ENCODE peak calls at places on chromosome 1, in ten cellular contexts. One of them, this sample, is unnamed.

GRCh38 chr1:11800756-11801433 is 4.9 kb downstream of the MTHFR start:
- DNase-seq in stomach: no peak
- DNase-seq in HepG2: no peak
- DNase-seq in H1: no peak
- DNase-seq in breast epithelium: no peak
- DNase-seq in vagina: no peak
- DNase-seq in HCT116: peak; percentile 16
- DNase-seq in spleen: no peak
- DNase-seq in sigmoid colon: peak; percentile 64
- DNase-seq in K562: peak; percentile 56
- DNase-seq in this sample: peak; percentile 40

GRCh38 chr1:30698401-30698981 is 24.9 kb downstream of the MATN1 start:
- DNase-seq in stomach: no peak
- DNase-seq in HepG2: no peak
- DNase-seq in H1: no peak
- DNase-seq in breast epithelium: peak; percentile 28
- DNase-seq in vagina: no peak
- DNase-seq in HCT116: no peak
- DNase-seq in spleen: peak; percentile 67
- DNase-seq in sigmoid colon: peak; percentile 72
- DNase-seq in K562: no peak
- DNase-seq in this sample: no peak

GRCh38 chr1:31639543-31639942 is 5.1 kb downstream of the PEF1 start:
- DNase-seq in stomach: no peak
- DNase-seq in HepG2: no peak
- DNase-seq in H1: no peak
- DNase-seq in breast epithelium: no peak
- DNase-seq in vagina: no peak
- DNase-seq in HCT116: no peak
- DNase-seq in spleen: no peak
- DNase-seq in sigmoid colon: no peak
- DNase-seq in K562: no peak
- DNase-seq in this sample: no peak

GRCh38 chr1:207892764-207893163 is 18.2 kb downstream of the CD34 start:
- DNase-seq in stomach: peak; percentile 22
- DNase-seq in HepG2: no peak
- DNase-seq in H1: no peak
- DNase-seq in breast epithelium: no peak
- DNase-seq in vagina: no peak
- DNase-seq in HCT116: no peak
- DNase-seq in spleen: no peak
- DNase-seq in sigmoid colon: no peak
- DNase-seq in K562: no peak
- DNase-seq in this sample: no peak

GRCh38 chr1:203581841-203582240 is 44.8 kb upstream of the ATP2B4 start:
- DNase-seq in stomach: no peak
- DNase-seq in HepG2: no peak
- DNase-seq in H1: no peak
- DNase-seq in breast epithelium: no peak
- DNase-seq in vagina: no peak
- DNase-seq in HCT116: no peak
- DNase-seq in spleen: no peak
- DNase-seq in sigmoid colon: no peak
- DNase-seq in K562: no peak
- DNase-seq in this sample: no peak

GRCh38 chr1:223153177-223154119 is 10.4 kb upstream of the TLR5 start:
- DNase-seq in stomach: no peak
- DNase-seq in HepG2: no peak
- DNase-seq in H1: no peak
- DNase-seq in breast epithelium: no peak
- DNase-seq in vagina: no peak
- DNase-seq in HCT116: no peak
- DNase-seq in spleen: no peak
- DNase-seq in sigmoid colon: peak; percentile 9
- DNase-seq in K562: no peak
- DNase-seq in this sample: no peak

GRCh38 chr1:154593390-154593789 is 14.6 kb downstream of the ADAR start:
- DNase-seq in stomach: no peak
- DNase-seq in HepG2: no peak
- DNase-seq in H1: no peak
- DNase-seq in breast epithelium: no peak
- DNase-seq in vagina: no peak
- DNase-seq in HCT116: no peak
- DNase-seq in spleen: no peak
- DNase-seq in sigmoid colon: no peak
- DNase-seq in K562: no peak
- DNase-seq in this sample: no peak

GRCh38 chr1:161258439-161259386 is at the start of gene PCP4L1:
- DNase-seq in stomach: peak; percentile 65
- DNase-seq in HepG2: no peak
- DNase-seq in H1: peak; percentile 68
- DNase-seq in breast epithelium: no peak
- DNase-seq in vagina: no peak
- DNase-seq in HCT116: no peak
- DNase-seq in spleen: peak; percentile 73
- DNase-seq in sigmoid colon: peak; percentile 84
- DNase-seq in K562: no peak
- DNase-seq in this sample: no peak

DNA sequence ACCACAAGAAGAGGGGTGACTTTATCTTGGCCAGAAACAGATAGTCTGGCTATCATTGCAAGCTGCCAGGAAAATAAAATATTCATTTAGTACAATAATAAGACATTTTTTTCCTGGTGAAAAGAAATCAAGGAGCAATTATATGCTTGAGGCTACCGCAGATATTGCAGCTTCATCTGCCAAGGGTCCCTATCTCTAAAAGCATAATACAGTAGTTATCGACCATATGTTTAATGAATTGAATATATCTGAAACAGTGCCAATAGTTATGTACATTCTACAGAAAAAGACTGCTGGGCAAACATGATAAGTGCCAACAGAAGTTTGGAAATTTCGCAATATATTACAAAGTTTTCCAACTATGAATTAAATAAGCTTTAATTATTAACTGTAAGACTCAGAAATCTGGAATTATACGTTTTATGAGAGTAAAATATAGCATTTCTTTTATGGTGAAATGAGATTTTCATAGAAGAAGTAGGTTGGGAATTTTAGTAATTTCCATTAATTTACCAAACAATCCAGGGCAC is 561.1 kb upstream of the ZP4 start:
- DNase-seq in stomach: no peak
- DNase-seq in HepG2: no peak
- DNase-seq in H1: no peak
- DNase-seq in breast epithelium: no peak
- DNase-seq in vagina: no peak
- DNase-seq in HCT116: no peak
- DNase-seq in spleen: no peak
- DNase-seq in sigmoid colon: no peak
- DNase-seq in K562: no peak
- DNase-seq in this sample: no peak
- TF ChIP-seq CTCF in stomach: no peak
- TF ChIP-seq CTCF in HepG2: no peak
- TF ChIP-seq CTCF in H1: no peak
- TF ChIP-seq CTCF in breast epithelium: no peak
- TF ChIP-seq CTCF in vagina: no peak
- TF ChIP-seq CTCF in HCT116: no peak
- TF ChIP-seq CTCF in spleen: no peak
- TF ChIP-seq CTCF in sigmoid colon: no peak
- TF ChIP-seq CTCF in K562: no peak
- TF ChIP-seq CTCF in this sample: no peak

DNA sequence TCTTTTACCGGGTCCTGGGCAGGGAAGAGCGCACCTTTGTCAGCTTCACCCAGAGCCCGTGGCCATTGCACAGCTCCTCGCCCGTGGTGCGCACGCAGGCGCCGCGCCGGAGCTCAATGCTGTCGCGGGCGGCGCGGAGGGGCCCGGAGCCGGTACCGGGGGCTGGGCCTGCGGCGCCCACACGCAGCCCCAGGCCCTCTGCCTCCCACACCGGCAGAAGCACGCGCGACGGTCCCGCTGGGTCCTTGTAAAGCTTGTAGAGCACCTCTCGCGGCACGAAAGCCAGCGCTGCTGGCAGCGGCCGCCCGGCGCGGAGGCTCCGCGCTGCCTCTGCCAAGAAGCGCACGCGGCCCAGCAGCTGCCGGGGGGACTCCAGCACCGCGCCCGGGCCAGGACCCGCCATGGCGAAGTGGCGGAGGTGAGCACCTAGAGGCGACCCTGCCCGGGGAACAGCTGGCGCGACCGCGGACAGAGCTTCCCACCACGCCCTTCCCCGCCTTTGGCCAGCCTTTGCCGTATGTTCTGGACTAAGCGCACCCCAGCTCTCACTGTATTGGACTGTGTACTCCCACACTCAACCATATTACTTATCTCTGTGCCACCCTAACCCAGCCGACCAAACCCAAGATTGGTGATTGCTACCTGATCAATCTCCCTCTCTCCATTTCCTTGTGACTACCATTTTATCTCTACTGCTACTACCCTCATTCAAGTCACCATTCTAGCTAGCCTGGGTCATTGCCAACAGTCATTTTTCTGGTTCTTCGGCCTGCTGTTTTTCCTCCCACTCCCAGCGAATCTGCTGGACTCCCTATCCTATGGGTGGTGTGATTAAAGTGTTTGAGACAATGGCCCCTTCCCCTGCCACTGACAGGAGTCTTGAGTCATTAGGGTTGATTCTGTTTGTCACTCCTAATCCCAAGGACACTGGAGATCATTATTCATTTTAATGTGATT is at the start of gene HECTD3:
- DNase-seq in stomach: peak; percentile 85
- DNase-seq in HepG2: peak; percentile 77
- DNase-seq in H1: no peak
- DNase-seq in breast epithelium: peak; percentile 70
- DNase-seq in vagina: no peak
- DNase-seq in HCT116: peak; percentile 60
- DNase-seq in spleen: peak; percentile 94
- DNase-seq in sigmoid colon: peak; percentile 88
- DNase-seq in K562: peak; percentile 86
- DNase-seq in this sample: peak; percentile 87
- TF ChIP-seq POLR2A in stomach: no peak
- TF ChIP-seq POLR2A in HepG2: peak; percentile 82
- TF ChIP-seq POLR2A in H1: no peak
- TF ChIP-seq POLR2A in breast epithelium: no peak
- TF ChIP-seq POLR2A in vagina: no peak
- TF ChIP-seq POLR2A in HCT116: peak; percentile 27
- TF ChIP-seq POLR2A in spleen: no peak
- TF ChIP-seq POLR2A in sigmoid colon: no peak
- TF ChIP-seq POLR2A in K562: peak; percentile 63
- TF ChIP-seq POLR2A in this sample: peak; percentile 21

DNA sequence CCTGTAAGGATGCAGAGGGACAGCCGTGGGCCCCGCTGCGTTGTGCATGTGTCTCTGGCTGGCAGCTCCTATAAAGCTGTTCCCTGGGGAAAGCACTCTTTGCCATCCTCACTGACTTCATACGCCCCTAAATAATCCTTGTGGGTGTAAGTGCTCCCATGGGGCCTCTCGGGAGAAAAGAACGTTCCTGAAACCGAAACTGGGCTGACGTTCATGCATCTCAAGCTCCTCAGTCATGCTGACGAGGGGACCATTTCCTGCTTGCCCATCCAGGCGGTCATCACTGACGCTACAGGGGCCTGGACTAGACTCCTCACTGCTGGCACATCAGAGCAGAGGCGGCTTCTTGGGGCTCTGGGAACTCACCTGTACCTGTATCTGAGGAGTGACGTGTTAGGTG is 73.1 kb upstream of the USP24 start:
- DNase-seq in stomach: no peak
- DNase-seq in HepG2: no peak
- DNase-seq in H1: no peak
- DNase-seq in breast epithelium: no peak
- DNase-seq in vagina: no peak
- DNase-seq in HCT116: no peak
- DNase-seq in spleen: no peak
- DNase-seq in sigmoid colon: no peak
- DNase-seq in K562: no peak
- DNase-seq in this sample: no peak
- TF ChIP-seq POLR2AphosphoS5 in stomach: no peak
- TF ChIP-seq POLR2AphosphoS5 in HepG2: no peak
- TF ChIP-seq POLR2AphosphoS5 in H1: no peak
- TF ChIP-seq POLR2AphosphoS5 in breast epithelium: no peak
- TF ChIP-seq POLR2AphosphoS5 in vagina: peak; percentile 25
- TF ChIP-seq POLR2AphosphoS5 in HCT116: no peak
- TF ChIP-seq POLR2AphosphoS5 in spleen: no peak
- TF ChIP-seq POLR2AphosphoS5 in sigmoid colon: no peak
- TF ChIP-seq POLR2AphosphoS5 in K562: no peak
- TF ChIP-seq POLR2AphosphoS5 in this sample: no peak

GRCh38 chr1:113929750-113930498 is 800 bp downstream of the HIPK1 start:
- DNase-seq in stomach: peak; percentile 63
- DNase-seq in HepG2: no peak
- DNase-seq in H1: no peak
- DNase-seq in breast epithelium: peak; percentile 57
- DNase-seq in vagina: no peak
- DNase-seq in HCT116: no peak
- DNase-seq in spleen: peak; percentile 94
- DNase-seq in sigmoid colon: peak; percentile 76
- DNase-seq in K562: no peak
- DNase-seq in this sample: peak; percentile 82

GRCh38 chr1:113928129-113928949 is 785 bp upstream of the HIPK1 start:
- DNase-seq in stomach: no peak
- DNase-seq in HepG2: peak; percentile 28
- DNase-seq in H1: no peak
- DNase-seq in breast epithelium: no peak
- DNase-seq in vagina: no peak
- DNase-seq in HCT116: no peak
- DNase-seq in spleen: no peak
- DNase-seq in sigmoid colon: no peak
- DNase-seq in K562: no peak
- DNase-seq in this sample: no peak

GRCh38 chr1:113931456-113931855 is 2.3 kb downstream of the HIPK1 start:
- DNase-seq in stomach: no peak
- DNase-seq in HepG2: peak; percentile 24
- DNase-seq in H1: no peak
- DNase-seq in breast epithelium: no peak
- DNase-seq in vagina: no peak
- DNase-seq in HCT116: no peak
- DNase-seq in spleen: no peak
- DNase-seq in sigmoid colon: no peak
- DNase-seq in K562: no peak
- DNase-seq in this sample: no peak

GRCh38 chr1:113930499-113931161 is 1.5 kb downstream of the HIPK1 start:
- DNase-seq in stomach: no peak
- DNase-seq in HepG2: peak; percentile 20
- DNase-seq in H1: no peak
- DNase-seq in breast epithelium: no peak
- DNase-seq in vagina: no peak
- DNase-seq in HCT116: no peak
- DNase-seq in spleen: no peak
- DNase-seq in sigmoid colon: no peak
- DNase-seq in K562: peak; percentile 25
- DNase-seq in this sample: no peak

DNA sequence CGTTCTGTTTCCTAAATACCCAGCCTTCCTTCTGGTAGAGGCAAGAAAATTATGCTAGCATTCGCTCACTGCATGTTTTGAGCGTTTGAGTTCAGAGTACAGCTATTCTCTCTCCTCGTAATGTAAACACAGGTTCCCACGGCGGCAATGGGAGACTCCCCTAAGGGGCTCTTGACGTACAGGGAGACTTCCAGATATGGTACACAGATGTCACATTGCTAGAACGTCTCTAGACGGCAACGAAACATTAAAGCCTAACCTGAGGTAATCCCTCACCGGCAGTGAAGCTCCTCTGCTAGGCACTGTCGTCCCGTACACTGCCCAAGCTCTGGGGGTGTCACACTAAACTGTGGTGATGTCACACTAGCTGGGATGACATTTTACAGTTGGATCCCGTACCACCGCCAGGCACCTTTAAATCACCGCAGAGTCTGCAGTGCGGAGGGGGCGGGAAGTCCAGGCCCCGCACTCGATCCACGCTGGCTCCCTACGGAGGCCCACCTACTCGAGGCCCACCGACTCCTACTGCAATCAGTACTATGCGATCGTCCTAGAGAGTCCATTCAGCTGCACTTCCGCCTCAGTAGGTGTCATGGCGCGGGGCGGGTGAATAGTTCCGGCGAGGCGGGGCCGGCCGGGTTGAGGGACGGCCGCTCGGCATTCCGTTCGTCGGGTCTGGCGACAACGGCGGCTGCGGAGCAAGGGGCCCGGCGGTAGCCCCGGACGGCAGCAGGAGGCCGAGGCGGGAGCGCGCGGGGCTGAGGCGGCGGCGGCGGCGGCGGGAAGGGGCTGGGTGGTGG is at the start of gene HIPK1:
- DNase-seq in stomach: peak; percentile 95
- DNase-seq in HepG2: peak; percentile 86
- DNase-seq in H1: peak; percentile 59
- DNase-seq in breast epithelium: peak; percentile 92
- DNase-seq in vagina: no peak
- DNase-seq in HCT116: peak; percentile 69
- DNase-seq in spleen: peak; percentile 99
- DNase-seq in sigmoid colon: peak; percentile 95
- DNase-seq in K562: peak; percentile 92
- DNase-seq in this sample: peak; percentile 95
- TF ChIP-seq CTCF in stomach: no peak
- TF ChIP-seq CTCF in HepG2: no peak
- TF ChIP-seq CTCF in H1: no peak
- TF ChIP-seq CTCF in breast epithelium: peak; percentile 22
- TF ChIP-seq CTCF in vagina: peak; percentile 12
- TF ChIP-seq CTCF in HCT116: no peak
- TF ChIP-seq CTCF in spleen: no peak
- TF ChIP-seq CTCF in sigmoid colon: no peak
- TF ChIP-seq CTCF in K562: no peak
- TF ChIP-seq CTCF in this sample: no peak